ENCODE peak calls at places on chromosomes 13 and 19, in four cellular contexts. One of them, this sample, is unnamed.

GRCh38 chr13:42836930-42837329 is 55.5 kb downstream of the FAM216B start:
- DNase-seq in left ventricle myocardium inferior: no peak
- DNase-seq in hepatocyte: peak; percentile 67
- DNase-seq in suprapubic skin: no peak
- DNase-seq in this sample: no peak

GRCh38 chr19:55590109-55590508 is 9.2 kb downstream of the FIZ1 start:
- DNase-seq in hepatocyte: no peak
- DNase-seq in suprapubic skin: no peak
- DNase-seq in left ventricle myocardium inferior: no peak
- DNase-seq in this sample: no peak

GRCh38 chr13:46071590-46072249 is 19.2 kb upstream of the ZC3H13 start:
- DNase-seq in left ventricle myocardium inferior: no peak
- DNase-seq in hepatocyte: no peak
- DNase-seq in suprapubic skin: no peak
- DNase-seq in this sample: no peak

GRCh38 chr13:28631792-28632191 is 27.1 kb upstream of the POMP start:
- DNase-seq in hepatocyte: no peak
- DNase-seq in left ventricle myocardium inferior: no peak
- DNase-seq in suprapubic skin: no peak
- DNase-seq in this sample: no peak

GRCh38 chr19:36060430-36060829 is 5.7 kb downstream of the WDR62 start:
- DNase-seq in suprapubic skin: no peak
- DNase-seq in left ventricle myocardium inferior: peak; percentile 46
- DNase-seq in hepatocyte: peak; percentile 67
- DNase-seq in this sample: no peak

GRCh38 chr13:87667686-87668085 is 3.5 kb upstream of the SLITRK5 start:
- DNase-seq in left ventricle myocardium inferior: no peak
- DNase-seq in suprapubic skin: no peak
- DNase-seq in hepatocyte: no peak
- DNase-seq in this sample: no peak

GRCh38 chr19:55563261-55563690 is 17.4 kb downstream of the ZNF579 start:
- DNase-seq in suprapubic skin: no peak
- DNase-seq in left ventricle myocardium inferior: peak; percentile 79
- DNase-seq in hepatocyte: peak; percentile 76
- DNase-seq in this sample: no peak

GRCh38 chr19:46601318-46602224 is at the start of gene CALM3:
- DNase-seq in hepatocyte: peak; percentile 25
- DNase-seq in suprapubic skin: no peak
- DNase-seq in left ventricle myocardium inferior: no peak
- DNase-seq in this sample: no peak

GRCh38 chr13:52787212-52787611 is 47.6 kb upstream of the CNMD start:
- DNase-seq in left ventricle myocardium inferior: no peak
- DNase-seq in suprapubic skin: no peak
- DNase-seq in hepatocyte: no peak
- DNase-seq in this sample: no peak

GRCh38 chr13:112345826-112346172 is 30.4 kb upstream of the SPACA7 start:
- DNase-seq in suprapubic skin: peak; percentile 64
- DNase-seq in hepatocyte: no peak
- DNase-seq in left ventricle myocardium inferior: no peak
- DNase-seq in this sample: no peak

GRCh38 chr13:112346899-112347229 is 29.3 kb upstream of the SPACA7 start:
- DNase-seq in suprapubic skin: peak; percentile 12
- DNase-seq in hepatocyte: no peak
- DNase-seq in left ventricle myocardium inferior: no peak
- DNase-seq in this sample: no peak

GRCh38 chr13:112348642-112349345 is 27.4 kb upstream of the SPACA7 start:
- DNase-seq in suprapubic skin: peak; percentile 43
- DNase-seq in hepatocyte: no peak
- DNase-seq in left ventricle myocardium inferior: no peak
- DNase-seq in this sample: no peak

GRCh38 chr13:112343591-112343990 is 32.6 kb upstream of the SPACA7 start:
- DNase-seq in hepatocyte: no peak
- DNase-seq in suprapubic skin: no peak
- DNase-seq in left ventricle myocardium inferior: no peak
- DNase-seq in this sample: no peak

DNA sequence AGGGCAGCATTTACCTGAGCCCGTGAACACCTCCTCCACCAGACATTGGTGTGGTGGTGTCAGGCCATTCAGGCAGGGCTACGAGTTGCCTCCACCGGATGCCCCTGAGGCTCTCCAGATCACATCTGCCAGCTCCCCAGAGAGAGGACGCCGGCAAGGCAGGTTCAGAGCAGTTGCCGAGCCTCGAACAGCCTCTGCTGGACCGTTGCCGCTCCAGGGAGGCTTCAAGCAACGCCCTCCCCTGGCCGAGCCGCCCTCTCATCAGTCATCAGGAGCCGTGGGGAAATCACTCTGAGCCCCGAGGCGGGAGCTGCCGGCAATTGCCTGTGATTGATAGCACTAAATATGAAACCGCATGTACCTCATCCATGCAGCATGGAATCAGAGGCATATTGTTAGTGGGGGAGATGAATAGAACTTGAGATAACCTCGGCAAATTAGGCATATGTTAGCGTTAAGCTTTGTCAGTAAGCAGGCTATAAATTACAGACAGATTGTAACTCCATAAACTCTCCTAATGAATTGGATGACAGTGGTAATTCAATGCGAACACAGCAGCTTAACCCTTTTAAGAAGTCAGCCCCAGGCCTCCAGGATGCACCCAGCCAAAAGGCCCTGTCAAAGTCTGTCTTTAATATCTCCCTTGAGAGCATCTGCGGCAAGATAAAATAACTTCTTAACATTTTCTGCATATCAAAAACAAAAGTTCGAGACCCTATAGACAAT is 29.8 kb upstream of the SPACA7 start:
- DNase-seq in hepatocyte: peak; percentile 18
- DNase-seq in left ventricle myocardium inferior: no peak
- DNase-seq in suprapubic skin: peak; percentile 79
- DNase-seq in this sample: no peak
- H3K27me3 ChIP-seq in hepatocyte: peaks cover 58% of the 10 kb centered on the region
- H3K27me3 ChIP-seq in left ventricle myocardium inferior: peaks cover 98% of the 10 kb centered on the region
- H3K27me3 ChIP-seq in suprapubic skin: peaks cover 47% of the 10 kb centered on the region
- H3K27me3 ChIP-seq in this sample: peaks cover 42% of the 10 kb centered on the region

GRCh38 chr13:99959127-99959529 is 12.4 kb downstream of the ZIC5 start:
- DNase-seq in left ventricle myocardium inferior: no peak
- DNase-seq in suprapubic skin: no peak
- DNase-seq in hepatocyte: no peak
- DNase-seq in this sample: no peak
- H3K27me3 ChIP-seq in left ventricle myocardium inferior: peaks cover 100% of the 10 kb centered on the region
- H3K27me3 ChIP-seq in suprapubic skin: peaks cover 97% of the 10 kb centered on the region
- H3K27me3 ChIP-seq in hepatocyte: peaks cover 98% of the 10 kb centered on the region
- H3K27me3 ChIP-seq in this sample: peaks cover 25% of the 10 kb centered on the region

DNA sequence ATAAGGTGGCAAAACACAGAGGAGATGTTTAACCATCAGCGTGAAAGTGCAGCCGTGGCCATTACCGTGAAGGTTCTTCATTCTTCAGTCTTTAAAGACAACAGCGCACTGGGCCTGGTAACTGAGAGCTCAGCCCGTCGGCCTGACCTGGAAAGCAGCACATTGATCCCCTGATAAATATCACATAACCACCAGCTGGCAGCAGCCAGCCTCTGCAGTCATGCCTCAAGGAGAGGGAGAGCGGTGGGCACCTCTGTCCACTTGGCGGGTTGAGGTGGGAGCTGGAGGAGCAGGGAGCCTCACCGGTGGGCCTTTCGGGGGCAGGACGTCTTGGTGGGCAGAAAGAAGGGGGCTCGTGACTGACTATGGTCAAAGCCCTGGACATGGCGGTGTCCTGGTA is 58.1 kb downstream of the MCF2L start:
- DNase-seq in hepatocyte: no peak
- DNase-seq in suprapubic skin: no peak
- DNase-seq in left ventricle myocardium inferior: no peak
- DNase-seq in this sample: no peak
- H3K27me3 ChIP-seq in hepatocyte: no peaks in the 10 kb centered on the region
- H3K27me3 ChIP-seq in suprapubic skin: peaks cover 2% of the 10 kb centered on the region
- H3K27me3 ChIP-seq in left ventricle myocardium inferior: no peaks in the 10 kb centered on the region
- H3K27me3 ChIP-seq in this sample: peaks cover 50% of the 10 kb centered on the region

DNA sequence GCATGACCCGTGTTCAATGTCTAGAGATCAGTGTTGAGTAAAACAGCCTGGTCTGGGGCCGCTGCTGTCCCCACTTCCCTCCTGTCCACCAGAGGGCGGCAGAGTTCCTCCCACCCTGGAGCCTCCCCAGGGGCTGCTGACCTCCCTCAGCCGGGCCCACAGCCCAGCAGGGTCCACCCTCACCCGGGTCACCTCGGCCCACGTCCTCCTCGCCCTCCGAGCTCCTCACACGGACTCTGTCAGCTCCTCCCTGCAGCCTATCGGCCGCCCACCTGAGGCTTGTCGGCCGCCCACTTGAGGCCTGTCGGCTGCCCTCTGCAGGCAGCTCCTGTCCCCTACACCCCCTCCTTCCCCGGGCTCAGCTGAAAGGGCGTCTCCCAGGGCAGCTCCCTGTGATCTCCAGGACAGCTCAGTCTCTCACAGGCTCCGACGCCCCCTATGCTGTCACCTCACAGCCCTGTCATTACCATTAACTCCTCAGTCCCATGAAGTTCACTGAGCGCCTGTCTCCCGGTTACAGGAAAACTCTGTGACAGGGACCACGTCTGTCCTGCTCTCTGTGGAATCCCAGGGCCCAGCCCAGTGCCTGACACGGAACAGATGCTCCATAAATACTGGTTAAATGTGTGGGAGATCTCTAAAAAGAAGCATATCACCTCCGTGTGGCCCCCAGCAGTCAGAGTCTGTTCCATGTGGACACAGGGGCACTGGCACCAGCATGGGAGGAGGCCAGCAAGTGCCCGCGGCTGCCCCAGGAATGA is 1.5 kb upstream of the CEACAM5 start:
- DNase-seq in suprapubic skin: peak; percentile 77
- DNase-seq in hepatocyte: peak; percentile 15
- DNase-seq in left ventricle myocardium inferior: peak; percentile 23
- DNase-seq in this sample: no peak
- H3K27me3 ChIP-seq in suprapubic skin: peaks cover 59% of the 10 kb centered on the region
- H3K27me3 ChIP-seq in hepatocyte: no peaks in the 10 kb centered on the region
- H3K27me3 ChIP-seq in left ventricle myocardium inferior: peaks cover 88% of the 10 kb centered on the region
- H3K27me3 ChIP-seq in this sample: peaks cover 26% of the 10 kb centered on the region

DNA sequence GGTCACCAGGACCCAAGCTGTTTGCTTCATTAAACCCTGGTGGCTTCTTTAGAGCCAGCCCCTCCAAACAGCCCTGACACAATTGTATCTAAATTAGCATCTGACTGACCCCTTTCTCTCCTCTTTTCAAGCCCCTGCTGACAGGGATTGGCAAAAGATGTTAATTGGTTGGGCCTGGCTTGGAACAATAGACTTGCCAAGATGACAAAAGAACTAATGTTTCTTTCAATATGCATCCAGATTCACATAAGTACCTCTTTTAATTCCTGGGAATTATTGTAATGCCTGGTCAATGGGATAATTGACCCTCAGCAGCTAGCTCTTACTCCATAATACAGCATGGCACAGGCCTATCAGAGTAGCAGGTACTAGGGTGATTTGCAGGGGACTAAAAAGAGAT is 140.8 kb downstream of the SHISA2 start:
- DNase-seq in hepatocyte: no peak
- DNase-seq in suprapubic skin: no peak
- DNase-seq in left ventricle myocardium inferior: no peak
- DNase-seq in this sample: no peak
- H3K27me3 ChIP-seq in hepatocyte: peaks cover 8% of the 10 kb centered on the region
- H3K27me3 ChIP-seq in suprapubic skin: no peaks in the 10 kb centered on the region
- H3K27me3 ChIP-seq in left ventricle myocardium inferior: peaks cover 29% of the 10 kb centered on the region
- H3K27me3 ChIP-seq in this sample: no peaks in the 10 kb centered on the region

This sample was measured in tibial nerve.